ENCODE peak calls at places on chromosomes 4 and X, in ten cellular contexts. One of them, this sample, is unnamed.

GRCh38 chr4:6200922-6201362 is 593 bp upstream of the JAKMIP1 start:
- DNase-seq in kidney: peak
- DNase-seq in PC-3: peak
- DNase-seq in glutamatergic neuron: no peak
- DNase-seq in GM12878: no peak
- DNase-seq in lung: no peak
- DNase-seq in mesothelial cell of epicardium: no peak
- DNase-seq in lower leg skin: peak
- DNase-seq in astrocyte of the spinal cord: no peak
- DNase-seq in adrenal gland: no peak
- DNase-seq in this sample: no peak

GRCh38 chr4:81376720-81377119 is 95.0 kb downstream of the RASGEF1B start:
- DNase-seq in kidney: no peak
- DNase-seq in PC-3: no peak
- DNase-seq in glutamatergic neuron: no peak
- DNase-seq in GM12878: no peak
- DNase-seq in lung: no peak
- DNase-seq in mesothelial cell of epicardium: no peak
- DNase-seq in lower leg skin: no peak
- DNase-seq in astrocyte of the spinal cord: no peak
- DNase-seq in adrenal gland: no peak
- DNase-seq in this sample: no peak

GRCh38 chr4:53489279-53489889 is 101.9 kb downstream of the LNX1 start:
- DNase-seq in kidney: no peak
- DNase-seq in PC-3: peak
- DNase-seq in glutamatergic neuron: no peak
- DNase-seq in GM12878: no peak
- DNase-seq in lung: no peak
- DNase-seq in mesothelial cell of epicardium: no peak
- DNase-seq in lower leg skin: no peak
- DNase-seq in astrocyte of the spinal cord: peak
- DNase-seq in adrenal gland: no peak
- DNase-seq in this sample: no peak

GRCh38 chr4:555566-556275 is 20.4 kb downstream of the TMEM271 start:
- DNase-seq in kidney: peak
- DNase-seq in PC-3: no peak
- DNase-seq in glutamatergic neuron: no peak
- DNase-seq in GM12878: no peak
- DNase-seq in lung: no peak
- DNase-seq in mesothelial cell of epicardium: no peak
- DNase-seq in lower leg skin: peak
- DNase-seq in astrocyte of the spinal cord: no peak
- DNase-seq in adrenal gland: no peak
- DNase-seq in this sample: no peak

GRCh38 chrX:39871648-39872047 is 226.1 kb downstream of the BCOR start:
- DNase-seq in kidney: no peak
- DNase-seq in PC-3: no peak
- DNase-seq in glutamatergic neuron: no peak
- DNase-seq in GM12878: no peak
- DNase-seq in lung: no peak
- DNase-seq in mesothelial cell of epicardium: no peak
- DNase-seq in lower leg skin: no peak
- DNase-seq in astrocyte of the spinal cord: no peak
- DNase-seq in adrenal gland: no peak
- DNase-seq in this sample: no peak

GRCh38 chr4:153114771-153115321 is 89.4 kb upstream of the TRIM2 start:
- DNase-seq in kidney: no peak
- DNase-seq in PC-3: peak
- DNase-seq in glutamatergic neuron: no peak
- DNase-seq in GM12878: no peak
- DNase-seq in lung: no peak
- DNase-seq in mesothelial cell of epicardium: no peak
- DNase-seq in lower leg skin: peak
- DNase-seq in astrocyte of the spinal cord: peak
- DNase-seq in adrenal gland: no peak
- DNase-seq in this sample: no peak

GRCh38 chrX:645024-645376 is 14.4 kb downstream of the SHOX start:
- DNase-seq in kidney: no peak
- DNase-seq in PC-3: no peak
- DNase-seq in glutamatergic neuron: no peak
- DNase-seq in GM12878: no peak
- DNase-seq in lung: no peak
- DNase-seq in mesothelial cell of epicardium: no peak
- DNase-seq in lower leg skin: peak
- DNase-seq in astrocyte of the spinal cord: no peak
- DNase-seq in adrenal gland: peak
- DNase-seq in this sample: no peak

GRCh38 chr4:6873291-6873690 is 36.3 kb upstream of the TBC1D14 start:
- DNase-seq in kidney: no peak
- DNase-seq in PC-3: peak
- DNase-seq in glutamatergic neuron: no peak
- DNase-seq in GM12878: no peak
- DNase-seq in lung: no peak
- DNase-seq in mesothelial cell of epicardium: no peak
- DNase-seq in lower leg skin: no peak
- DNase-seq in astrocyte of the spinal cord: no peak
- DNase-seq in adrenal gland: no peak
- DNase-seq in this sample: no peak

GRCh38 chr4:168218663-168219062 is 99.9 kb downstream of the DDX60 start:
- DNase-seq in kidney: no peak
- DNase-seq in PC-3: peak
- DNase-seq in glutamatergic neuron: no peak
- DNase-seq in GM12878: no peak
- DNase-seq in lung: no peak
- DNase-seq in mesothelial cell of epicardium: no peak
- DNase-seq in lower leg skin: no peak
- DNase-seq in astrocyte of the spinal cord: peak
- DNase-seq in adrenal gland: no peak
- DNase-seq in this sample: no peak

GRCh38 chr4:6602289-6602688 is 27.3 kb downstream of the MAN2B2 start:
- DNase-seq in kidney: no peak
- DNase-seq in PC-3: no peak
- DNase-seq in glutamatergic neuron: no peak
- DNase-seq in GM12878: no peak
- DNase-seq in lung: no peak
- DNase-seq in mesothelial cell of epicardium: no peak
- DNase-seq in lower leg skin: no peak
- DNase-seq in astrocyte of the spinal cord: no peak
- DNase-seq in adrenal gland: no peak
- DNase-seq in this sample: no peak

GRCh38 chr4:144683516-144683915 is 37.6 kb downstream of the HHIP start:
- DNase-seq in kidney: no peak
- DNase-seq in PC-3: no peak
- DNase-seq in glutamatergic neuron: no peak
- DNase-seq in GM12878: no peak
- DNase-seq in lung: no peak
- DNase-seq in mesothelial cell of epicardium: no peak
- DNase-seq in lower leg skin: no peak
- DNase-seq in astrocyte of the spinal cord: no peak
- DNase-seq in adrenal gland: no peak
- DNase-seq in this sample: no peak

GRCh38 chrX:12820737-12821136 is 29.5 kb downstream of the PRPS2 start:
- DNase-seq in kidney: no peak
- DNase-seq in PC-3: no peak
- DNase-seq in glutamatergic neuron: no peak
- DNase-seq in GM12878: no peak
- DNase-seq in lung: no peak
- DNase-seq in mesothelial cell of epicardium: no peak
- DNase-seq in lower leg skin: no peak
- DNase-seq in astrocyte of the spinal cord: no peak
- DNase-seq in adrenal gland: no peak
- DNase-seq in this sample: no peak

GRCh38 chr4:26217961-26218676 is 102.7 kb upstream of the RBPJ start:
- DNase-seq in kidney: no peak
- DNase-seq in PC-3: no peak
- DNase-seq in glutamatergic neuron: no peak
- DNase-seq in GM12878: peak
- DNase-seq in lung: no peak
- DNase-seq in mesothelial cell of epicardium: no peak
- DNase-seq in lower leg skin: no peak
- DNase-seq in astrocyte of the spinal cord: no peak
- DNase-seq in adrenal gland: peak
- DNase-seq in this sample: no peak

GRCh38 chr4:189285377-189285776 is 655.3 kb upstream of the FRG1 start:
- DNase-seq in kidney: no peak
- DNase-seq in PC-3: no peak
- DNase-seq in glutamatergic neuron: no peak
- DNase-seq in GM12878: no peak
- DNase-seq in lung: no peak
- DNase-seq in mesothelial cell of epicardium: no peak
- DNase-seq in lower leg skin: no peak
- DNase-seq in astrocyte of the spinal cord: no peak
- DNase-seq in adrenal gland: no peak
- DNase-seq in this sample: no peak

GRCh38 chr4:156959298-156959702 is 12.3 kb downstream of the PDGFC start:
- DNase-seq in kidney: no peak
- DNase-seq in PC-3: peak
- DNase-seq in glutamatergic neuron: no peak
- DNase-seq in GM12878: no peak
- DNase-seq in lung: no peak
- DNase-seq in mesothelial cell of epicardium: no peak
- DNase-seq in lower leg skin: no peak
- DNase-seq in astrocyte of the spinal cord: peak
- DNase-seq in adrenal gland: no peak
- DNase-seq in this sample: no peak

GRCh38 chrX:131571348-131571747 is 27.5 kb downstream of the OR13H1 start:
- DNase-seq in kidney: no peak
- DNase-seq in PC-3: peak
- DNase-seq in glutamatergic neuron: no peak
- DNase-seq in GM12878: no peak
- DNase-seq in lung: no peak
- DNase-seq in mesothelial cell of epicardium: no peak
- DNase-seq in lower leg skin: no peak
- DNase-seq in astrocyte of the spinal cord: no peak
- DNase-seq in adrenal gland: no peak
- DNase-seq in this sample: no peak

GRCh38 chr4:55781809-55782208 is 37.8 kb upstream of the EXOC1L start:
- DNase-seq in kidney: no peak
- DNase-seq in PC-3: no peak
- DNase-seq in glutamatergic neuron: no peak
- DNase-seq in GM12878: no peak
- DNase-seq in lung: no peak
- DNase-seq in mesothelial cell of epicardium: no peak
- DNase-seq in lower leg skin: no peak
- DNase-seq in astrocyte of the spinal cord: no peak
- DNase-seq in adrenal gland: no peak
- DNase-seq in this sample: no peak

GRCh38 chrX:133335027-133335426 is 80.3 kb downstream of the GPC4 start:
- DNase-seq in kidney: no peak
- DNase-seq in PC-3: peak
- DNase-seq in glutamatergic neuron: no peak
- DNase-seq in GM12878: no peak
- DNase-seq in lung: no peak
- DNase-seq in mesothelial cell of epicardium: no peak
- DNase-seq in lower leg skin: no peak
- DNase-seq in astrocyte of the spinal cord: peak
- DNase-seq in adrenal gland: peak
- DNase-seq in this sample: peak

DNA sequence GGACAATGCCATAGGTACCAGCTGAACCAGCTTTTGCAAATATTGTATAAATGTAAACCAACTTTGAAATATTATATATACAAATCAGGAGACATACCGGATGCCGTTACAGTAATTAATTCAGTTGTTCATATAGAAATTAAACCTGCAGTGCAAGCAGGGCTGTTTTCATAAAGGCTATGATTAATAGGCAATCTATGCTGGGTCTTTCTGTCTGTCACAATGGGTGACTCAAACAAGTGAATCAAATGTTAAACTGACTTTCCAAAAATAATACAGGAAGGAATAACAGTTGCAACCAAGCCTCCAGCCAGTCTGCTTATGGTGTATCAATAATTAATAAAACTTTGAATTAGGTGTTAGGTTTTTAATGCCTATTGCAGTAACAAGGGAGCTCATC is 43.9 kb downstream of the GABRB1 start:
- DNase-seq in kidney: no peak
- DNase-seq in PC-3: peak
- DNase-seq in glutamatergic neuron: no peak
- DNase-seq in GM12878: no peak
- DNase-seq in lung: no peak
- DNase-seq in mesothelial cell of epicardium: no peak
- DNase-seq in lower leg skin: no peak
- DNase-seq in astrocyte of the spinal cord: peak
- DNase-seq in adrenal gland: no peak
- DNase-seq in this sample: no peak
- TF ChIP-seq CTCF in kidney: no peak
- TF ChIP-seq CTCF in PC-3: no peak
- TF ChIP-seq CTCF in glutamatergic neuron: no peak
- TF ChIP-seq CTCF in GM12878: no peak
- TF ChIP-seq CTCF in lung: no peak
- TF ChIP-seq CTCF in mesothelial cell of epicardium: no peak
- TF ChIP-seq CTCF in lower leg skin: no peak
- TF ChIP-seq CTCF in astrocyte of the spinal cord: no peak
- TF ChIP-seq CTCF in adrenal gland: no peak
- TF ChIP-seq CTCF in this sample: no peak

GRCh38 chr4:186669159-186669720 is 54.4 kb downstream of the FAT1 start:
- DNase-seq in kidney: no peak
- DNase-seq in PC-3: peak
- DNase-seq in glutamatergic neuron: peak
- DNase-seq in GM12878: no peak
- DNase-seq in lung: no peak
- DNase-seq in mesothelial cell of epicardium: no peak
- DNase-seq in lower leg skin: no peak
- DNase-seq in astrocyte of the spinal cord: peak
- DNase-seq in adrenal gland: no peak
- DNase-seq in this sample: no peak
- TF ChIP-seq CTCF in kidney: peak
- TF ChIP-seq CTCF in PC-3: peak
- TF ChIP-seq CTCF in glutamatergic neuron: no peak
- TF ChIP-seq CTCF in GM12878: no peak
- TF ChIP-seq CTCF in lung: no peak
- TF ChIP-seq CTCF in mesothelial cell of epicardium: peak
- TF ChIP-seq CTCF in lower leg skin: no peak
- TF ChIP-seq CTCF in astrocyte of the spinal cord: peak
- TF ChIP-seq CTCF in adrenal gland: peak
- TF ChIP-seq CTCF in this sample: peak

DNA sequence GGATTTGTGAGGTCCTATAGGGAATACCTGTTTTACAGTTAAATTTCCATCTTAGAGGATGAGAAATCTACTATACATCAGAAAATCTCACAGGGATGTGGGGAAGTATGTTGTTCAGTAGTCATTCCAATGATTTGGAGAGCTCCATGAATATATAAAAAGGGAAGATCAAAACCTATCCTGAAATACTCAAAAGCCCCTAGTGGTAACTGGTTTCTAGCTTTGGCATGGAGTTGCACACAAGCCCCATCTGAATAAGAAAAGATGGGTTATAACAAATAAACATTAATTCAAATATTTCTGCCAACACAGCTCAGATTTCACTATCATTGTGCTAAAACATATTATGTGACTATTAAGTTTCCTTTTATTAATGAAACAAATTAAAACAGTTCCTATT is 101.6 kb downstream of the FBXO8 start:
- DNase-seq in kidney: no peak
- DNase-seq in PC-3: no peak
- DNase-seq in glutamatergic neuron: no peak
- DNase-seq in GM12878: no peak
- DNase-seq in lung: no peak
- DNase-seq in mesothelial cell of epicardium: no peak
- DNase-seq in lower leg skin: no peak
- DNase-seq in astrocyte of the spinal cord: no peak
- DNase-seq in adrenal gland: no peak
- DNase-seq in this sample: no peak
- TF ChIP-seq CTCF in kidney: no peak
- TF ChIP-seq CTCF in PC-3: no peak
- TF ChIP-seq CTCF in glutamatergic neuron: no peak
- TF ChIP-seq CTCF in GM12878: no peak
- TF ChIP-seq CTCF in lung: no peak
- TF ChIP-seq CTCF in mesothelial cell of epicardium: no peak
- TF ChIP-seq CTCF in lower leg skin: no peak
- TF ChIP-seq CTCF in astrocyte of the spinal cord: no peak
- TF ChIP-seq CTCF in adrenal gland: no peak
- TF ChIP-seq CTCF in this sample: peak

GRCh38 chr4:184097240-184097619 is 120.4 kb downstream of the ENPP6 start:
- DNase-seq in kidney: peak
- DNase-seq in PC-3: no peak
- DNase-seq in glutamatergic neuron: no peak
- DNase-seq in GM12878: no peak
- DNase-seq in lung: peak
- DNase-seq in mesothelial cell of epicardium: no peak
- DNase-seq in lower leg skin: peak
- DNase-seq in astrocyte of the spinal cord: no peak
- DNase-seq in adrenal gland: peak
- DNase-seq in this sample: peak
- TF ChIP-seq CTCF in kidney: no peak
- TF ChIP-seq CTCF in PC-3: peak
- TF ChIP-seq CTCF in glutamatergic neuron: no peak
- TF ChIP-seq CTCF in GM12878: peak
- TF ChIP-seq CTCF in lung: no peak
- TF ChIP-seq CTCF in mesothelial cell of epicardium: no peak
- TF ChIP-seq CTCF in lower leg skin: no peak
- TF ChIP-seq CTCF in astrocyte of the spinal cord: no peak
- TF ChIP-seq CTCF in adrenal gland: no peak
- TF ChIP-seq CTCF in this sample: peak

This sample was measured in endothelial cell.